ENCODE peak calls at places on chromosomes 1 and 21, in nine cellular contexts. J is suprapubic skin, Z is adrenal gland, U is ovary, A is GM12878, Y is transverse colon, K is IMR-90, S is right lobe of liver, B is Peyer's patch. L is an unnamed sample.

GRCh38 chr1:111597433-111597832 is 22.2 kb upstream of the RAP1A start:
- DNase-seq in J (no peak), Y (no peak), U (no peak), B (no peak), K (peak; percentile 68), A (no peak), Z (no peak), S (no peak), L (no peak)

GRCh38 chr1:112544753-112545152 is 36.0 kb downstream of the WNT2B start:
- DNase-seq in U (no peak), B (no peak), J (no peak), S (no peak), A (no peak), Z (no peak), K (peak; percentile 55), Y (no peak), L (no peak)

GRCh38 chr1:70140343-70140742 is 65.0 kb downstream of the LRRC40 start:
- DNase-seq in K (peak; percentile 78), Y (no peak), Z (peak; percentile 59), A (no peak), B (no peak), S (no peak), J (no peak), U (peak; percentile 50), L (no peak)

GRCh38 chr1:51417496-51418383 is 87.4 kb upstream of the TTC39A start:
- DNase-seq in Y (no peak), Z (no peak), B (no peak), S (no peak), A (no peak), U (no peak), K (peak; percentile 58), J (no peak), L (no peak)

GRCh38 chr1:113394863-113395259 is 4.5 kb downstream of the MAGI3 start:
- DNase-seq in Y (no peak), B (no peak), J (no peak), K (no peak), A (no peak), U (no peak), S (no peak), Z (no peak), L (no peak)

GRCh38 chr1:1088036-1088800 is 14.1 kb upstream of the RNF223 start:
- DNase-seq in B (no peak), A (no peak), U (no peak), K (no peak), Y (peak; percentile 7), J (no peak), Z (peak; percentile 13), S (no peak), L (peak; percentile 5)

GRCh38 chr21:26115346-26115745 is 55.2 kb downstream of the APP start:
- DNase-seq in Z (no peak), B (no peak), S (no peak), U (no peak), A (no peak), J (no peak), K (no peak), Y (no peak), L (no peak)

GRCh38 chr1:27868932-27869718 is 3.2 kb upstream of the THEMIS2 start:
- DNase-seq in U (no peak), B (peak; percentile 89), Y (peak; percentile 60), J (no peak), K (no peak), A (peak; percentile 74), Z (no peak), S (no peak), L (no peak)

GRCh38 chr1:237287876-237288517 is 246.0 kb downstream of the RYR2 start:
- DNase-seq in J (no peak), Y (no peak), S (no peak), Z (no peak), A (no peak), U (peak; percentile 16), K (no peak), B (no peak), L (no peak)

GRCh38 chr1:61082336-61083013 is at the start of gene NFIA:
- DNase-seq in U (peak; percentile 63), A (no peak), J (no peak), Z (peak; percentile 69), B (peak; percentile 84), K (peak; percentile 50), Y (peak; percentile 75), S (peak; percentile 85), L (peak; percentile 79)

GRCh38 chr1:244451951-244452795 is 464 bp upstream of the ADSS2 start:
- DNase-seq in J (peak; percentile 99), Z (peak; percentile 99), Y (peak; percentile 100), B (peak; percentile 100), U (peak; percentile 99), A (peak; percentile 93), S (peak; percentile 100), K (peak; percentile 99), L (peak; percentile 99)

GRCh38 chr1:180042994-180043622 is 88.5 kb downstream of the CEP350 start:
- DNase-seq in A (no peak), B (no peak), Z (no peak), S (no peak), J (no peak), U (no peak), Y (no peak), K (peak; percentile 88), L (no peak)

GRCh38 chr1:178528963-178529355 is 16.1 kb downstream of the TEX35 start:
- DNase-seq in U (no peak), S (no peak), A (no peak), Y (no peak), B (peak; percentile 21), K (no peak), J (peak; percentile 19), Z (no peak), L (no peak)

GRCh38 chr1:85581802-85582686 is 1.5 kb downstream of the CCN1 start:
- DNase-seq in B (no peak), Z (peak; percentile 16), S (no peak), U (peak; percentile 44), A (no peak), J (no peak), K (peak; percentile 76), Y (peak; percentile 25), L (no peak)

GRCh38 chr1:85582687-85583354 is 2.3 kb downstream of the CCN1 start:
- DNase-seq in U (no peak), B (no peak), Y (no peak), Z (no peak), S (no peak), J (no peak), K (peak; percentile 66), A (no peak), L (no peak)

GRCh38 chr1:85580046-85580411 is 532 bp upstream of the CCN1 start:
- DNase-seq in J (peak; percentile 74), K (peak; percentile 83), Y (no peak), Z (no peak), U (peak; percentile 40), A (no peak), B (no peak), S (no peak), L (peak; percentile 47)

GRCh38 chr1:85579619-85580018 is 942 bp upstream of the CCN1 start:
- DNase-seq in K (peak; percentile 79), Y (no peak), J (no peak), U (peak; percentile 37), A (no peak), Z (peak; percentile 15), B (no peak), S (no peak), L (no peak)

GRCh38 chr1:85581138-85581801 is 709 bp downstream of the CCN1 start:
- DNase-seq in K (peak; percentile 69), B (peak; percentile 77), J (peak; percentile 81), U (peak; percentile 71), S (peak; percentile 84), A (no peak), Z (peak; percentile 63), Y (peak; percentile 80), L (peak; percentile 57)
- TF ChIP-seq CTCF in K (peak; percentile 38), B (peak; percentile 49), J (peak; percentile 81), U (peak; percentile 79), S (peak; percentile 85), A (peak; percentile 35), Z (peak; percentile 60), Y (peak; percentile 82), L (peak; percentile 93)

GRCh38 chr1:78038071-78038470 is 7.7 kb upstream of the GIPC2 start:
- DNase-seq in S (no peak), Y (no peak), J (no peak), U (no peak), K (peak; percentile 73), A (no peak), Z (no peak), B (no peak), L (no peak)
- TF ChIP-seq POLR2A in S (no peak), Y (no peak), J (no peak), U (no peak), K (no peak), A (no peak), Z (no peak), B (no peak), L (no peak)

GRCh38 chr1:214351551-214352277 is 70.8 kb downstream of the SMYD2 start:
- DNase-seq in J (no peak), K (no peak), Y (no peak), Z (no peak), U (no peak), A (no peak), B (no peak), S (no peak), L (no peak)
- H3K36me3 ChIP-seq in J (peaks cover 46% of the 10 kb centered on the region), K (peaks cover 33% of the 10 kb centered on the region), Y (no peaks in the 10 kb centered on the region), Z (peaks cover 10% of the 10 kb centered on the region), U (no peaks in the 10 kb centered on the region), A (no peaks in the 10 kb centered on the region), B (no peaks in the 10 kb centered on the region), S (no peaks in the 10 kb centered on the region), L (no peaks in the 10 kb centered on the region)

GRCh38 chr21:46532080-46532479 is 72.8 kb downstream of the S100B start:
- DNase-seq in Y (no peak), A (no peak), Z (no peak), B (no peak), K (no peak), J (no peak), U (no peak), S (no peak), L (no peak)
- TF ChIP-seq CTCF in Y (no peak), A (no peak), Z (no peak), B (no peak), K (no peak), J (no peak), U (no peak), S (no peak), L (no peak)

DNA sequence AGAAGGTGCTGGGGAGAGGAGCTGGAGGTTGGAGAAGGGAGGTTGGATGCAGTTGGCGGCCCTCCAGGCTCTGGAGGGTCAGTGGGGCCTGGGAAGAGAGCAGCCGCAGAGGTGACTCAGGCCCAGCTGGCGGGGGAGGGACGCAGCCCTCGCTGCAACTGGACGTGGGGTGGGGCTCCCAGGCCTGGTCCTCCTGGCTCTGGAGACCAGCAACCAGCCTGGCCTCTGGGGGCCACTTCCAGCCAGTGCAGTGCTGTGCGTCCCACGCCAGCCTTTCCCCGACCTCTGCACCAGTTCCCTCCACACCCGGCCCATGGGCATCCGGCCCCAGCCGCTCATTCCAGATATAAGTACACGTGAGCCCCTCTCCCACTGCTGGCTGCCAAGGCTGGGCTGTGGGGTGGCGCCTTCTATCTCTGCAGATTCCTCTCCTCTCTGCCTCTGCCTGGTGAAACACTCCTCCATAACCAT is 38.0 kb upstream of the COL18A1 start:
- DNase-seq in U (peak; percentile 91), Y (peak; percentile 55), B (peak; percentile 66), J (no peak), K (peak; percentile 98), S (no peak), A (no peak), Z (peak; percentile 76), L (peak; percentile 32)
- TF ChIP-seq POLR2A in U (peak; percentile 7), Y (no peak), B (no peak), J (no peak), K (no peak), S (no peak), A (no peak), Z (no peak), L (no peak)

L was measured in gastrocnemius medialis.